ENCODE peak calls at places on chromosomes 12 and 14, in five cellular contexts. K is neural crest cell; D is stromal cell of bone marrow; G is stimulated activated effector memory CD8-positive, alpha-beta T cell treated with anti-CD3 and anti-CD28 coated beads, Interleukin-12 subunit alpha, Interleukin-12 subunit beta, amount 100 ng/mL, for 72 hours; B is cardiac muscle cell. Z is an unnamed sample.

GRCh38 chr14:30805284-30805683 is 69.1 kb upstream of the COCH start:
- DNase-seq in K (no peak), D (no peak), B (no peak), G (no peak), Z (no peak)

GRCh38 chr14:101201535-101202125 is 298.1 kb upstream of the RTL1 start:
- DNase-seq in B (no peak), K (no peak), G (no peak), D (no peak), Z (no peak)

GRCh38 chr14:74444866-74445265 is 18.9 kb upstream of the SYNDIG1L start:
- DNase-seq in G (no peak), D (no peak), K (no peak), B (no peak), Z (no peak)

GRCh38 chr12:55932546-55932919 is 1.6 kb downstream of the DGKA start:
- DNase-seq in D (no peak), B (peak), K (no peak), G (no peak), Z (no peak)

GRCh38 chr12:2498961-2499500 is 295.7 kb upstream of the FKBP4 start:
- DNase-seq in G (no peak), D (no peak), K (no peak), B (no peak), Z (no peak)

GRCh38 chr14:103867523-103867953 is 20.2 kb upstream of the PPP1R13B start:
- DNase-seq in K (no peak), G (no peak), B (no peak), D (no peak), Z (no peak)

GRCh38 chr12:100566887-100567637 is 6.4 kb upstream of the GAS2L3 start:
- DNase-seq in B (peak), K (no peak), D (no peak), G (no peak), Z (no peak)

GRCh38 chr14:70882771-70883492 is 24.3 kb upstream of the PCNX1 start:
- DNase-seq in K (no peak), G (no peak), D (no peak), B (peak), Z (no peak)

GRCh38 chr12:127903146-127903545 is 363.8 kb upstream of the TMEM132C start:
- DNase-seq in D (no peak), G (no peak), K (no peak), B (no peak), Z (no peak)

GRCh38 chr12:105992849-105993740 is 145.7 kb downstream of the NUAK1 start:
- DNase-seq in B (peak), G (no peak), K (no peak), D (no peak), Z (no peak)

GRCh38 chr14:58981840-58982239 is 206.6 kb upstream of the DAAM1 start:
- DNase-seq in D (no peak), B (no peak), G (no peak), K (no peak), Z (no peak)

GRCh38 chr12:10612954-10613333 is 465 bp downstream of the MAGOHB start:
- DNase-seq in B (peak), D (no peak), G (no peak), K (no peak), Z (no peak)

GRCh38 chr14:63039800-63040380 is 5.4 kb downstream of the KCNH5 start:
- DNase-seq in D (peak), G (no peak), B (peak), K (no peak), Z (no peak)

GRCh38 chr12:28308891-28309290 is 118.6 kb downstream of the CCDC91 start:
- DNase-seq in D (no peak), B (peak), K (no peak), G (no peak), Z (no peak)

GRCh38 chr14:102654298-102654697 is 61.8 kb downstream of the RCOR1 start:
- DNase-seq in D (no peak), B (no peak), G (no peak), K (no peak), Z (no peak)

GRCh38 chr14:96146131-96146771 is 58.4 kb upstream of the BDKRB2 start:
- DNase-seq in D (peak), B (peak), G (no peak), K (no peak), Z (no peak)

GRCh38 chr12:68483592-68484373 is 126.9 kb upstream of the RAP1B start:
- DNase-seq in D (no peak), K (no peak), G (no peak), B (peak), Z (no peak)